ENCODE peak calls at places on chromosomes 6 and 20, in nine cellular contexts. B is fibroblast of lung, I is mammary epithelial cell, S is Peyer's patch, D is pancreas, V is AG04450, E is heart left ventricle, T is Panc1, X is GM23248. N is an unnamed sample.

GRCh38 chr6:36024154-36024760 is at the start of gene SLC26A8:
- DNase-seq in I (no peak), X (no peak), B (no peak), E (no peak), S (no peak), V (no peak), D (peak; percentile 23), T (no peak), N (no peak)

GRCh38 chr6:52361945-52362442 is at the start of gene PAQR8:
- DNase-seq in T (no peak), S (peak; percentile 90), I (peak; percentile 36), X (peak; percentile 84), E (peak; percentile 93), D (peak; percentile 66), B (peak; percentile 66), V (no peak), N (peak; percentile 76)

GRCh38 chr20:37481610-37482009 is 39.4 kb upstream of the NNAT start:
- DNase-seq in B (no peak), E (no peak), V (no peak), X (no peak), D (no peak), T (no peak), I (no peak), S (no peak), N (no peak)

GRCh38 chr6:14804444-14805210 is 441.2 kb upstream of the JARID2 start:
- DNase-seq in I (peak; percentile 57), E (peak; percentile 91), X (peak; percentile 67), B (peak; percentile 93), T (no peak), D (peak; percentile 67), V (peak; percentile 61), S (peak; percentile 91), N (no peak)

GRCh38 chr6:75834447-75834846 is 85.4 kb downstream of the MYO6 start:
- DNase-seq in B (no peak), E (no peak), X (no peak), V (no peak), D (no peak), S (no peak), T (no peak), I (no peak), N (no peak)

GRCh38 chr20:53652090-53652858 is 58.6 kb upstream of the ZNF217 start:
- DNase-seq in X (no peak), D (no peak), T (no peak), V (no peak), B (no peak), S (no peak), I (no peak), E (no peak), N (no peak)

GRCh38 chr20:47785900-47786762 is 850 bp upstream of the SULF2 start:
- DNase-seq in I (peak; percentile 79), B (peak; percentile 85), D (peak; percentile 34), T (no peak), S (peak; percentile 67), E (peak; percentile 82), X (peak; percentile 84), V (no peak), N (peak; percentile 66)

GRCh38 chr6:168956884-168957730 is 296.5 kb downstream of the THBS2 start:
- DNase-seq in T (peak; percentile 62), S (peak; percentile 80), D (peak; percentile 33), X (peak; percentile 90), B (peak; percentile 78), I (peak; percentile 64), V (peak; percentile 47), E (no peak), N (peak; percentile 78)

DNA sequence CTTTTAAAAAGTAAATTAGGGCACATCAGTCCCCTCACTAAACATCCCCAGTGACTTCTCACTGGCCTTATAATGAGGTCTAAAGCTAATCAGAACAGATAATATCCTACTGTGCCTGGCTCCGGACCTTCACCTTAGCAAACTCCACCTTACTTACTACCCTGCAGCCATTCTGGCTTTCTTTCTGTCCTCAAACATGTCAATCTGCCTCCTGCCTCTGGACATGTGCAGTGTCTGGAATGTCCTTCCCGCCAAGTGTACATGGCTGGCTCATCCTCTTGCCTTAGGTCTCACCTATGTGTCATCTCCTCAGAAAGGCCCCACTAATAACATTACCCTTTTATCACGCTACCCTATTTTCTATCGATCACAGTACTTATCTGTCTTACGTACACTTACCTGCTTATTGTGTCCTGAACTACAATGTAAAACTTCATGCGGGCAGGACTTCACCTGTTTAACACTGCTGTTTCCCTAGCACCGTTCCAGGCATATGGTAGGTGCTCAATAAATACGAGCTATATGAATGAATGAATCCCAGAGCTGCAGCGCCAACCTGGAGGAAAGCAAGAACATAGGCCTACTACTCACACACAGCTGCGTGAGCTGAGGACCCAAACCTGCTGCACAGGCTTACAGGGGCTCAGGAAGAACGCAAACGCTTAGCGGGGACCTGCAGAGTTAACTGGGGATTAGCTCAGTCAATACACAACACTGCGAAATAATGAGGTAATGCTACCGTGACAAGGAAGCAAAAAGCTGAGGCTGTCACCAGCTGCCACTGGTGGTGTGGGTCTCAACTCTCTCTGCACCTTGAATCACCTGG is 991 bp downstream of the UQCC2 start:
- DNase-seq in V (no peak), D (no peak), B (no peak), T (no peak), I (no peak), S (no peak), X (peak; percentile 20), E (no peak), N (peak; percentile 24)
- H3K4me3 ChIP-seq in V (peak overlapping the region; percentile 95), D (peak overlapping the region; percentile 87), B (peak overlapping the region; percentile 73), T (peak overlapping the region; percentile 88), I (peak overlapping the region; percentile 81), S (peak overlapping the region; percentile 92), X (peak overlapping the region; percentile 97), E (peak overlapping the region; percentile 68), N (peak overlapping the region; percentile 64)

GRCh38 chr6:404685-405423 is 13.3 kb downstream of the IRF4 start:
- DNase-seq in X (no peak), E (no peak), V (no peak), S (peak; percentile 65), D (no peak), B (no peak), I (no peak), T (no peak), N (no peak)
- H3K27ac ChIP-seq in X (no peak overlapping the region), E (no peak overlapping the region), V (no peak overlapping the region), S (peak overlapping the region; percentile 68), D (no peak overlapping the region), B (no peak overlapping the region), I (no peak overlapping the region), T (no peak overlapping the region), N (no peak overlapping the region)

GRCh38 chr6:365835-366234 is 25.7 kb upstream of the IRF4 start:
- DNase-seq in B (no peak), T (no peak), D (no peak), S (no peak), E (no peak), X (no peak), I (no peak), V (no peak), N (no peak)
- H3K9me3 ChIP-seq in B (no peaks in the 10 kb centered on the region), T (peaks cover 5% of the 10 kb centered on the region), D (no peaks in the 10 kb centered on the region), S (no peaks in the 10 kb centered on the region), E (no peaks in the 10 kb centered on the region), X (no peaks in the 10 kb centered on the region), I (peaks cover 40% of the 10 kb centered on the region), V (peaks cover 64% of the 10 kb centered on the region), N (peaks cover 32% of the 10 kb centered on the region)

GRCh38 chr20:61253640-61254511 is 1.8 kb downstream of the CDH4 start:
- DNase-seq in T (no peak), S (no peak), E (no peak), I (peak; percentile 23), V (no peak), B (peak; percentile 61), X (peak; percentile 51), D (no peak), N (peak; percentile 54)

GRCh38 chr20:61251529-61252393 is at the start of gene CDH4:
- DNase-seq in B (peak; percentile 36), X (peak; percentile 31), I (peak; percentile 53), D (no peak), V (no peak), S (no peak), T (no peak), E (no peak), N (peak; percentile 22)

GRCh38 chr20:61254881-61255589 is 3.0 kb downstream of the CDH4 start:
- DNase-seq in B (peak; percentile 82), D (no peak), I (peak; percentile 80), S (no peak), T (no peak), X (peak; percentile 51), E (no peak), V (no peak), N (no peak)

GRCh38 chr20:61253264-61253639 is 1.2 kb downstream of the CDH4 start:
- DNase-seq in D (no peak), T (no peak), V (no peak), I (no peak), X (peak; percentile 63), S (no peak), B (peak; percentile 51), E (no peak), N (peak; percentile 60)

DNA sequence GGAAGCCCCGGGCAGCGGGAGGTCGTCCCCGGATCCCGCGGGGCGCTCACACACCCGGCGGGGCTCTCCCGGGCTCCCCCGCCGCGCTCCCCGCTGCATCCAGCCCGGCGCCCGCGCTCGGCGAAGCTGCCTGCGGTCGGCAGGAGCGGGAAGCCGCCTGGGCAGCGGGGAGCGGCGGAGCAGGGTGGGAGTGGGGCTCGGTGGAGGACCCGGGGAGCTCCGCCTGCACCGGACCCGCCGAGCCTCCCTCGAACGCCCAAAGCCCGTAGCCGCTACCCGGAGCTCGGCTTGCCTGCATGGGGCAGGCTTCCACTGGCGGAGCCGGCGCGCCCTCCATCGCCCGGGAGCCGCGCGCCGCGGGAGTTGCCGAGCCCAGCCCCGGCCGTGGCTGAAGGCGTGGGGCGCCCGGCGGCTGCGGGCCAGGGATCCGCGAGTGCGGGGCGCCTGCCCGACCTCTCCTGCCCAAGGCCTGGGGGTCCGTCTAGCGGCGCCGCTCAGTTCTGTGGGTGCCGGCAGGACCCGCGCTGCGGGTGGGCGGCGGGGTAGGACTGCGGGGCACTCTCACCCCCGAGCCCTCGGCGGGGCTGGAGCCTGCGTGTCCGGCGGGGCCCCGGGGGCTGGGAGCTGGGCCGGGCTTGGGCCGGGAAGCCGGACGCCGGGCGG is 671 bp downstream of the CDH4 start:
- DNase-seq in E (no peak), I (peak; percentile 32), B (peak; percentile 45), V (no peak), X (peak; percentile 52), T (no peak), D (no peak), S (no peak), N (peak; percentile 24)
- H3K4me3 ChIP-seq in E (peak overlapping the region; percentile 40), I (peak overlapping the region; percentile 57), B (peak overlapping the region; percentile 27), V (peak overlapping the region; percentile 65), X (peak overlapping the region; percentile 69), T (no peak overlapping the region), D (peak overlapping the region; percentile 47), S (no peak overlapping the region), N (peak overlapping the region; percentile 62)

DNA sequence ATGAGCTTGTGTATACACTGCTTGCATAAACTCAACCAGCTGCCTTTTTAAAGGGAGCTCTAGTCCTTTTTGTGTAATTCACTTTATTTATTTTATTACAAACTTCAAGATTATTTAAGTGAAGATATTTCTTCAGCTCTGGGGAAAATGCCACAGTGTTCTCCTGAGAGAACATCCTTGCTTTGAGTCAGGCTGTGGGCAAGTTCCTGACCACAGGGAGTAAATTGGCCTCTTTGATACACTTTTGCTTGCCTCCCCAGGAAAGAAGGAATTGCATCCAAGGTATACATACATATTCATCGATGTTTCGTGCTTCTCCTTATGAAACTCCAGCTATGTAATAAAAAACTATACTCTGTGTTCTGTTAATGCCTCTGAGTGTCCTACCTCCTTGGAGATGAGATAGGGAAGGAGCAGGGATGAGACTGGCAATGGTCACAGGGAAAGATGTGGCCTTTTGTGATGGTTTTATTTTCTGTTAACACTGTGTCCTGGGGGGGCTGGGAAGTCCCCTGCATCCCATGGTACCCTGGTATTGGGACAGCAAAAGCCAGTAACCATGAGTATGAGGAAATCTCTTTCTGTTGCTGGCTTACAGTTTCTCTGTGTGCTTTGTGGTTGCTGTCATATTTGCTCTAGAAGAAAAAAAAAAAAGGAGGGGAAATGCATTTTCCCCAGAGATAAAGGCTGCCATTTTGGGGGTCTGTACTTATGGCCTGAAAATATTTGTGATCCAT is 15.3 kb downstream of the TNFAIP3 start:
- DNase-seq in E (no peak), I (peak; percentile 44), B (peak; percentile 42), S (no peak), V (no peak), X (peak; percentile 60), T (no peak), D (no peak), N (no peak)
- H3K27ac ChIP-seq in E (no peak overlapping the region), I (no peak overlapping the region), B (no peak overlapping the region), S (no peak overlapping the region), V (no peak overlapping the region), X (peak overlapping the region; percentile 22), T (no peak overlapping the region), D (no peak overlapping the region), N (no peak overlapping the region)